ENCODE peak calls at places on chromosome 3, in eight cellular contexts. K, E, L, W, M, Q, J and U are unnamed samples.

GRCh38 chr3:152349397-152349796 is 80.7 kb downstream of the MBNL1 start:
- DNase-seq in K (no peak), E (no peak), L (no peak), W (no peak), M (no peak), Q (no peak), J (no peak), U (no peak)

GRCh38 chr3:146640955-146641867 is 36.1 kb upstream of the PLSCR5 start:
- DNase-seq in K (no peak), E (peak), L (no peak), W (no peak), M (no peak), Q (no peak), J (no peak), U (no peak)

GRCh38 chr3:17507480-17507879 is 235.0 kb downstream of the TBC1D5 start:
- DNase-seq in K (no peak), E (no peak), L (no peak), W (no peak), M (no peak), Q (no peak), J (no peak), U (no peak)

GRCh38 chr3:134029734-134030381 is at the start of gene SLCO2A1:
- DNase-seq in K (no peak), E (no peak), L (peak), W (peak), M (peak), Q (peak), J (no peak), U (peak)

GRCh38 chr3:58305882-58306661 is at the start of the genes HTD2 and RPP14:
- DNase-seq in K (peak), E (peak), L (peak), W (peak), M (peak), Q (peak), J (peak), U (peak)

GRCh38 chr3:125381314-125381713 is 6.2 kb upstream of the ZNF148 start:
- DNase-seq in K (no peak), E (no peak), L (no peak), W (no peak), M (no peak), Q (no peak), J (no peak), U (no peak)

GRCh38 chr3:122689587-122689986 is 8.9 kb downstream of the PARP14 start:
- DNase-seq in K (no peak), E (no peak), L (no peak), W (no peak), M (no peak), Q (no peak), J (no peak), U (no peak)

GRCh38 chr3:157077565-157077991 is 82.4 kb downstream of the CCNL1 start:
- DNase-seq in K (no peak), E (no peak), L (no peak), W (no peak), M (peak), Q (peak), J (no peak), U (no peak)

GRCh38 chr3:113193298-113193697 is 18.1 kb upstream of the BOC start:
- DNase-seq in K (no peak), E (no peak), L (no peak), W (no peak), M (no peak), Q (no peak), J (no peak), U (no peak)

GRCh38 chr3:193389335-193389734 is 10.8 kb upstream of the ATP13A5 start:
- DNase-seq in K (no peak), E (no peak), L (no peak), W (no peak), M (no peak), Q (no peak), J (no peak), U (no peak)
- H3K27ac ChIP-seq in K (no peak), E (no peak), L (no peak), W (no peak), M (no peak), Q (no peak), J (no peak), U (no peak)

GRCh38 chr3:183807329-183807728 is 18.0 kb downstream of the MAP6D1 start:
- DNase-seq in K (no peak), E (no peak), L (no peak), W (no peak), M (no peak), Q (no peak), J (no peak), U (no peak)
- TF ChIP-seq POLR2A in K (no peak), E (no peak), L (no peak), W (no peak), M (no peak), Q (no peak), J (no peak), U (no peak)

GRCh38 chr3:64687381-64687780 is 419 bp downstream of the ADAMTS9 start:
- DNase-seq in K (no peak), E (no peak), L (peak), W (no peak), M (no peak), Q (no peak), J (no peak), U (no peak)
- H3K4me3 ChIP-seq in K (peak), E (no peak), L (peak), W (peak), M (peak), Q (peak), J (peak), U (peak)

GRCh38 chr3:20669184-20669583 is 483.2 kb upstream of the SGO1 start:
- DNase-seq in K (peak), E (no peak), L (peak), W (no peak), M (no peak), Q (no peak), J (no peak), U (no peak)
- H3K27ac ChIP-seq in K (peak), E (no peak), L (peak), W (no peak), M (no peak), Q (no peak), J (no peak), U (no peak)

DNA sequence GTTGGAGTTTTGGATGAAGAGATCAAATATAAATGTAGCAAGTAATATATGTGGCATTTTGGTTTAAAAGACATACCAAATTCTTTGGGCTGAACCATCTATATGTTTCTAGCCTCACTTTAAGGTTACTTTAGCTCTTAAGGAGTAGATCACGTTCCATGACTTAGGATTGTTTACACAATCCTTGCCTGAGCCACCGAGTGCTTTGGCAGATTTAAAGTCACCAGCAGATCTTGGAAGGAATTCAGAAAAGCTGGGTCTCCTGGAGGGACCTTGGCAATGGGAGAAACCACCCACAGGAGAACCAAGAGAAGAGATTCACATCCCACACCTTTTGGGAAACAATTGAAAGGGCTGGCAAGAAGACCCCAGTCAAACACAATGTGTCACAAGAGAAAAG is 54.5 kb downstream of the TM4SF18 start:
- DNase-seq in K (no peak), E (no peak), L (no peak), W (no peak), M (no peak), Q (no peak), J (no peak), U (no peak)
- TF ChIP-seq POLR2A in K (no peak), E (no peak), L (no peak), W (no peak), M (no peak), Q (no peak), J (no peak), U (no peak)

GRCh38 chr3:10320320-10320677 is 613 bp downstream of the SEC13 start:
- DNase-seq in K (no peak), E (no peak), L (no peak), W (no peak), M (no peak), Q (no peak), J (no peak), U (no peak)
- H3K4me3 ChIP-seq in K (peak), E (peak), L (peak), W (peak), M (peak), Q (peak), J (peak), U (peak)